ENCODE peak calls at places on chromosome 2, in seven cellular contexts. X is Panc1; L is OCI-LY7; D is tibial artery; Q is CD8-positive, alpha-beta T cell; C is A549; H is neural progenitor cell. N is an unnamed sample.
A peak's percentile ranks its signal among the peaks of the same experiment; 100 is the strongest.

GRCh38 chr2:72035518-72036172 is 112.0 kb downstream of the CYP26B1 start:
- DNase-seq in Q (no peak), C (no peak), L (no peak), H (no peak), D (no peak), X (no peak), N (no peak)

GRCh38 chr2:69173706-69174105 is 160.7 kb downstream of the ANTXR1 start:
- DNase-seq in C (no peak), L (no peak), D (no peak), Q (no peak), H (no peak), X (no peak), N (no peak)

GRCh38 chr2:161008311-161008710 is 151.9 kb upstream of the TANK start:
- DNase-seq in X (no peak), D (no peak), Q (no peak), H (no peak), C (no peak), L (no peak), N (no peak)

GRCh38 chr2:74502720-74503505 is 3.5 kb upstream of the LBX2 start:
- DNase-seq in H (peak; percentile 54), X (no peak), L (no peak), Q (no peak), D (peak; percentile 88), C (peak; percentile 73), N (peak; percentile 66)

GRCh38 chr2:152506843-152507242 is 171.9 kb downstream of the FMNL2 start:
- DNase-seq in D (no peak), C (peak; percentile 44), X (peak; percentile 79), Q (no peak), L (no peak), H (no peak), N (no peak)

GRCh38 chr2:44362207-44363015 is 664 bp downstream of the CAMKMT start:
- DNase-seq in L (peak; percentile 59), H (peak; percentile 66), Q (no peak), D (peak; percentile 68), C (peak; percentile 36), X (no peak), N (peak; percentile 46)

GRCh38 chr2:19195681-19196080 is 162.7 kb downstream of the OSR1 start:
- DNase-seq in H (no peak), X (no peak), Q (no peak), D (no peak), C (no peak), L (no peak), N (no peak)

GRCh38 chr2:160752475-160753330 is 259.1 kb upstream of the RBMS1 start:
- DNase-seq in D (no peak), C (peak; percentile 58), Q (no peak), H (no peak), X (no peak), L (no peak), N (no peak)

GRCh38 chr2:206511283-206511682 is 68.0 kb downstream of the ADAM23 start:
- DNase-seq in D (no peak), L (no peak), C (no peak), X (no peak), Q (no peak), H (no peak), N (no peak)

GRCh38 chr2:101368371-101368770 is 18.9 kb downstream of the CREG2 start:
- DNase-seq in D (no peak), C (no peak), H (no peak), X (no peak), Q (no peak), L (no peak), N (no peak)

GRCh38 chr2:100731535-100731981 is 88.4 kb upstream of the NPAS2 start:
- DNase-seq in C (peak; percentile 55), H (no peak), L (no peak), X (no peak), Q (no peak), D (no peak), N (no peak)

GRCh38 chr2:201698588-201699226 is at the start of gene MPP4:
- DNase-seq in C (no peak), D (no peak), H (no peak), Q (no peak), X (no peak), L (no peak), N (no peak)

GRCh38 chr2:44348385-44348784 is 12.9 kb downstream of the PREPL start:
- DNase-seq in Q (no peak), H (no peak), D (no peak), C (no peak), L (no peak), X (no peak), N (no peak)

GRCh38 chr2:37389984-37390765 is 45.7 kb downstream of the QPCT start:
- DNase-seq in Q (no peak), H (no peak), X (no peak), L (peak; percentile 93), D (no peak), C (peak; percentile 79), N (no peak)

GRCh38 chr2:28080911-28081310 is 190.4 kb downstream of the BABAM2 start:
- DNase-seq in X (no peak), Q (no peak), D (peak; percentile 66), H (no peak), C (peak; percentile 22), L (no peak), N (peak; percentile 49)

GRCh38 chr2:69237070-69237670 is 149.9 kb downstream of the GFPT1 start:
- DNase-seq in L (no peak), X (no peak), D (no peak), C (no peak), Q (no peak), H (no peak), N (no peak)

GRCh38 chr2:216370961-216371633 is 1.2 kb downstream of the MARCHF4 start:
- DNase-seq in L (no peak), H (peak; percentile 70), D (no peak), Q (no peak), C (no peak), X (no peak), N (no peak)

GRCh38 chr2:170266358-170266757 is 88.4 kb downstream of the MYO3B start:
- DNase-seq in L (no peak), D (no peak), X (no peak), C (no peak), Q (no peak), H (no peak), N (no peak)

GRCh38 chr2:173884403-173884802 is 80.8 kb downstream of the SP3 start:
- DNase-seq in C (peak; percentile 46), H (peak; percentile 70), Q (no peak), X (peak; percentile 5), L (peak; percentile 41), D (peak; percentile 76), N (peak; percentile 43)

GRCh38 chr2:53964237-53964952 is 6.4 kb downstream of the PSME4 start:
- DNase-seq in C (no peak), Q (no peak), D (no peak), L (no peak), X (no peak), H (no peak), N (no peak)
- H3K4me1 ChIP-seq in C (peaks cover 50% of the 10 kb centered on the region), Q (peaks cover 38% of the 10 kb centered on the region), D (peaks cover 75% of the 10 kb centered on the region), L (peaks cover 60% of the 10 kb centered on the region), X (peaks cover 5% of the 10 kb centered on the region), H (peaks cover 33% of the 10 kb centered on the region), N (peaks cover 10% of the 10 kb centered on the region)

DNA sequence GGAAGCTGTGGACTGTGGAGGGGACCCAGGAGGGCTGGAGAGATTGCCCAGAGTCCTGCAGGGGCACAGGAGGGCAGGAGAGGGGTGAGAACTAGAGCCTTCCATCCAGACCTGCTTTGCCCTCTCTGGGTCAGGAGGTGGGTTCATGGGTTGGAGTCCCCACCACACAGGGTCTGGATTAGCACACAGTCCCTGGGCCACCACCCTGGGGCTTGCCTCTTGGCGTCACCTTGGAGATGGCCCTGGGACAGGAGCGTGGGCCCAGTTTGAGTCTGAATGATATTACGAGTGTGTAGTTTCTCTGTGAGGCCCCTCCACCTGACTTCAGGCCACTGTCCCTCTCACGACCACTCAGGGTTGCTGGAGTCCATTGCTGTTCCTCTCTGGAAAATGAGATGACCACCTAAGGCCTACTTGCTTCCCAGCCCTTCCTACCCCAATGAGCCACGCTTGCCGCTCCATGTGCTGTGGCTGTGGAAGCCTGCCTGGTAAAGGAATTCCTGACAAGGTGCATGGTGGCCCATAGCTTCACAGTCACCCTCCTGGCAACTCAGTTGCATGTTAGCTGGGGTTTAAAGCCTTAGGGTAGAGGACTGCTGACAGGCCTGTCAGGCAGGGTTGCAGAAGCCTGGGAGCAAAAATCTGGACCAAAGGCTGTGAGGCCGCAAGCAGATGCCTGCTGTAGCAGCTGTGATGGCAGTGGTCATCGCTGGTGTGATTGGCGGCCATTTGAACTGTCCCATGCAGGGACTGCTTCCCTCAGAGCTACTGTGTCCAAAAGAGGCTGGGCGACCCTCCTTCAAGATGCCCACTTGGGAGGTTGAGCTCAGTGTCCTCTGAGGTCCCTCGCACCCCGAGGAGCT is 14.2 kb downstream of the ATOH8 start:
- DNase-seq in X (no peak), Q (no peak), D (no peak), L (no peak), C (no peak), H (no peak), N (no peak)
- H3K4me1 ChIP-seq in X (peaks cover 85% of the 10 kb centered on the region), Q (no peaks in the 10 kb centered on the region), D (peaks cover 95% of the 10 kb centered on the region), L (no peaks in the 10 kb centered on the region), C (peaks cover 65% of the 10 kb centered on the region), H (peaks cover 49% of the 10 kb centered on the region), N (peaks cover 32% of the 10 kb centered on the region)

GRCh38 chr2:105750735-105751134 is 6.0 kb downstream of the NCK2 start:
- DNase-seq in X (no peak), Q (no peak), L (no peak), H (no peak), C (no peak), D (no peak), N (no peak)

GRCh38 chr2:105752691-105753090 is 8.0 kb downstream of the NCK2 start:
- DNase-seq in L (no peak), D (no peak), Q (no peak), H (no peak), X (no peak), C (no peak), N (no peak)

GRCh38 chr2:105753380-105753779 is 8.7 kb downstream of the NCK2 start:
- DNase-seq in Q (no peak), H (no peak), C (no peak), X (no peak), L (no peak), D (no peak), N (no peak)

GRCh38 chr2:105749583-105750399 is 5.1 kb downstream of the NCK2 start:
- DNase-seq in L (no peak), Q (no peak), C (no peak), D (no peak), X (no peak), H (no peak), N (peak; percentile 22)

GRCh38 chr2:105751272-105751671 is 6.6 kb downstream of the NCK2 start:
- DNase-seq in X (no peak), L (no peak), H (no peak), Q (no peak), D (no peak), C (no peak), N (no peak)
- H3K4me1 ChIP-seq in X (peaks cover 16% of the 10 kb centered on the region), L (peaks cover 55% of the 10 kb centered on the region), H (peaks cover 2% of the 10 kb centered on the region), Q (peaks cover 93% of the 10 kb centered on the region), D (peaks cover 56% of the 10 kb centered on the region), C (no peaks in the 10 kb centered on the region), N (peaks cover 37% of the 10 kb centered on the region)

DNA sequence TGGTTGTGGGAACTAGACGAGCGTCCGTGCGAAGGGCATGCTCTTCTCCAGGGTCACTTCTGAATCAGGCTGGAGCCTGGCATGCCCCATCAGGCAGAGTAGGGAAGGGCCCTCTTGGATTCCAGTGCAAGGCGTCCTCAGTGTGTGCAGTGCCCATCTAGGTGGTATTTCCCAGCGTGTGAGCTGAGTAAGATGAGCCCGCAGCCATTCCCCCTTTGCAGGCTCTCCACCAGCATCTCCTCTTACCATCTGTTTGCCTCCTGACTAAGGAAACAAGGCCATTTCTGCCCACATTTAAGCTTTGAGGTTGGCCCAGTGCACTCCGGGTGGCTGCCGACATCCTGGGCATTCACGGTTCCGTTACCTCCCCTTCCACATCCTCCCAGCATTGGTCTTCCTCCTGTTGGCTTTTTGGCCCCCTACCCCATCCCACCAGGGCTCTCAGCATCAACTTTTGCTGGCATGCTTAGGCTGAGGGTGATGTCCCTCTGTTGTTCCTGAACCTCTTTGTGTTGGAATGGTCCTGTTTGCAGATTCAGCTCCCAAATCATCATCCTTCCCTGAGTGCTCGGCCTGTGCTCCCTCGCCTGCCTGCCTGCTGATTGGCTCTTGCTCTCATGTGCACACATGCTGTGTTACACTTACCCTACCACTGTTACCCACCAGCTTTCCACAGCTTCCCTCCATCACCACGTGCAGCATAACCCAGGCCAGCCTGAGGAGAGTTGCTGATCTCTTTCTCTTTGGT is 11.8 kb downstream of the CEP68 start:
- DNase-seq in X (no peak), D (no peak), H (no peak), L (no peak), C (no peak), Q (no peak), N (no peak)
- H3K4me1 ChIP-seq in X (peaks cover 20% of the 10 kb centered on the region), D (peaks cover 65% of the 10 kb centered on the region), H (no peaks in the 10 kb centered on the region), L (peaks cover 75% of the 10 kb centered on the region), C (peaks cover 54% of the 10 kb centered on the region), Q (peaks cover 35% of the 10 kb centered on the region), N (peaks cover 3% of the 10 kb centered on the region)

N was measured in ovary.